ENCODE peak calls at places on chromosome 20, in seven cellular contexts. T is prostate gland; R is GM06990; D is breast epithelium; C is Panc1; W is left lung; L is CD4-positive, CD25-positive, alpha-beta regulatory T cell. P is an unnamed sample. For H3K36me3, the result is how much of the 10 kb centered on the place peaks cover.

GRCh38 chr20:16123623-16124022 is 449.6 kb downstream of the KIF16B start:
- DNase-seq in T (no peak), R (no peak), D (no peak), C (no peak), W (no peak), L (no peak), P (no peak)

GRCh38 chr20:43102394-43102793 is 87.3 kb downstream of the PTPRT start:
- DNase-seq in T (no peak), R (no peak), D (no peak), C (no peak), W (no peak), L (no peak), P (no peak)

GRCh38 chr20:57470212-57470522 is 54.8 kb downstream of the CTCFL start:
- DNase-seq in T (no peak), R (no peak), D (no peak), C (no peak), W (no peak), L (no peak), P (no peak)

GRCh38 chr20:11375966-11376365 is 541.7 kb upstream of the BTBD3 start:
- DNase-seq in T (no peak), R (no peak), D (no peak), C (no peak), W (no peak), L (no peak), P (no peak)

GRCh38 chr20:42063176-42063575 is 445.0 kb upstream of the CHD6 start:
- DNase-seq in T (no peak), R (no peak), D (no peak), C (no peak), W (no peak), L (no peak), P (no peak)

GRCh38 chr20:37311710-37312355 is 22.4 kb downstream of the MANBAL start:
- DNase-seq in T (no peak), R (no peak), D (no peak), C (no peak), W (peak), L (no peak), P (no peak)

GRCh38 chr20:58716476-58717277 is 24.1 kb downstream of the NPEPL1 start:
- DNase-seq in T (peak), R (no peak), D (no peak), C (no peak), W (peak), L (no peak), P (no peak)

GRCh38 chr20:8385247-8385646 is 253.2 kb downstream of the PLCB1 start:
- DNase-seq in T (no peak), R (no peak), D (no peak), C (no peak), W (no peak), L (no peak), P (no peak)

GRCh38 chr20:52675414-52675813 is 296.7 kb upstream of the TSHZ2 start:
- DNase-seq in T (no peak), R (no peak), D (no peak), C (no peak), W (no peak), L (no peak), P (no peak)

GRCh38 chr20:58987790-58988564 is 6.9 kb downstream of the NELFCD start:
- DNase-seq in T (no peak), R (no peak), D (peak), C (no peak), W (no peak), L (no peak), P (no peak)

GRCh38 chr20:49399329-49399728 is 83.1 kb downstream of the KCNB1 start:
- DNase-seq in T (no peak), R (no peak), D (no peak), C (no peak), W (no peak), L (no peak), P (no peak)

GRCh38 chr20:5127859-5128409 is 1.1 kb downstream of the CDS2 start:
- DNase-seq in T (no peak), R (no peak), D (no peak), C (no peak), W (no peak), L (no peak), P (no peak)

GRCh38 chr20:48682529-48683385 is 145.0 kb downstream of the PREX1 start:
- DNase-seq in T (peak), R (no peak), D (peak), C (no peak), W (peak), L (no peak), P (peak)

GRCh38 chr20:49636447-49636846 is 68.5 kb upstream of the PTGIS start:
- DNase-seq in T (no peak), R (no peak), D (peak), C (no peak), W (peak), L (no peak), P (peak)

GRCh38 chr20:47252879-47253307 is 103.6 kb downstream of the ZMYND8 start:
- DNase-seq in T (peak), R (no peak), D (no peak), C (no peak), W (no peak), L (no peak), P (no peak)

GRCh38 chr20:10644458-10645204 is 29.2 kb downstream of the JAG1 start:
- DNase-seq in T (no peak), R (no peak), D (no peak), C (no peak), W (no peak), L (no peak), P (no peak)

GRCh38 chr20:22472386-22472785 is 112.0 kb downstream of the FOXA2 start:
- DNase-seq in T (no peak), R (no peak), D (no peak), C (no peak), W (no peak), L (no peak), P (no peak)

GRCh38 chr20:10466325-10466724 is 31.2 kb downstream of the SLX4IP start:
- DNase-seq in T (no peak), R (no peak), D (no peak), C (no peak), W (no peak), L (no peak), P (no peak)

GRCh38 chr20:45924391-45925261 is 9.9 kb upstream of the PCIF1 start:
- DNase-seq in T (no peak), R (no peak), D (no peak), C (no peak), W (no peak), L (no peak), P (no peak)

GRCh38 chr20:19633985-19634384 is 124.1 kb upstream of the RIN2 start:
- DNase-seq in T (no peak), R (no peak), D (no peak), C (no peak), W (no peak), L (no peak), P (no peak)

GRCh38 chr20:47380481-47380880 is 24.0 kb upstream of the ZMYND8 start:
- DNase-seq in T (no peak), R (no peak), D (no peak), C (no peak), W (no peak), L (no peak), P (no peak)

GRCh38 chr20:53582574-53583351 is 10.9 kb downstream of the ZNF217 start:
- DNase-seq in T (no peak), R (no peak), D (no peak), C (no peak), W (no peak), L (peak), P (no peak)

GRCh38 chr20:57801046-57801445 is 91.2 kb upstream of the PMEPA1 start:
- DNase-seq in T (no peak), R (no peak), D (no peak), C (no peak), W (no peak), L (no peak), P (no peak)

GRCh38 chr20:57576942-57577550 is 16.1 kb downstream of the PCK1 start:
- DNase-seq in T (no peak), R (no peak), D (no peak), C (no peak), W (no peak), L (no peak), P (no peak)

GRCh38 chr20:23136893-23137745 is 51.0 kb upstream of the CD93 start:
- DNase-seq in T (no peak), R (no peak), D (no peak), C (no peak), W (peak), L (no peak), P (peak)

GRCh38 chr20:61254881-61255589 is 3.0 kb downstream of the CDH4 start:
- DNase-seq in T (no peak), R (no peak), D (no peak), C (no peak), W (no peak), L (no peak), P (no peak)

GRCh38 chr20:58010186-58010585 is 218.3 kb downstream of the ANKRD60 start:
- DNase-seq in T (no peak), R (no peak), D (no peak), C (no peak), W (no peak), L (no peak), P (no peak)

GRCh38 chr20:10761232-10761631 is 87.4 kb upstream of the JAG1 start:
- DNase-seq in T (no peak), R (no peak), D (no peak), C (no peak), W (no peak), L (no peak), P (no peak)

GRCh38 chr20:56829788-56830385 is 200.8 kb downstream of the TFAP2C start:
- DNase-seq in T (no peak), R (no peak), D (no peak), C (no peak), W (no peak), L (no peak), P (no peak)

GRCh38 chr20:16758459-16759160 is 10.5 kb downstream of the OTOR start:
- DNase-seq in T (no peak), R (no peak), D (no peak), C (no peak), W (no peak), L (no peak), P (no peak)

GRCh38 chr20:20780127-20780822 is 67.8 kb upstream of the RALGAPA2 start:
- DNase-seq in T (peak), R (peak), D (peak), C (no peak), W (peak), L (no peak), P (peak)

GRCh38 chr20:848218-848617 is 14.7 kb downstream of the FAM110A start:
- DNase-seq in T (no peak), R (no peak), D (no peak), C (no peak), W (no peak), L (no peak), P (no peak)

GRCh38 chr20:90651-91050 is 3.2 kb downstream of the DEFB125 start:
- DNase-seq in T (no peak), R (no peak), D (no peak), C (peak), W (no peak), L (no peak), P (no peak)

GRCh38 chr20:59149678-59150504 is 13.7 kb upstream of the ZNF831 start:
- DNase-seq in T (no peak), R (no peak), D (peak), C (no peak), W (no peak), L (peak), P (no peak)

GRCh38 chr20:52137850-52138249 is 53.7 kb downstream of the ZFP64 start:
- DNase-seq in T (no peak), R (no peak), D (no peak), C (no peak), W (no peak), L (no peak), P (no peak)

GRCh38 chr20:53403029-53403428 is 190.6 kb downstream of the ZNF217 start:
- DNase-seq in T (no peak), R (no peak), D (no peak), C (no peak), W (no peak), L (no peak), P (no peak)

GRCh38 chr20:58308680-58309527 is 611 bp upstream of the RAB22A start:
- DNase-seq in T (peak), R (peak), D (peak), C (no peak), W (peak), L (peak), P (peak)

GRCh38 chr20:48773837-48774418 is 53.9 kb downstream of the PREX1 start:
- DNase-seq in T (no peak), R (no peak), D (no peak), C (no peak), W (peak), L (no peak), P (peak)

GRCh38 chr20:39029324-39029820 is 67.2 kb downstream of the DHX35 start:
- DNase-seq in T (no peak), R (no peak), D (no peak), C (no peak), W (no peak), L (no peak), P (no peak)
- H3K36me3 ChIP-seq in T (under half), R (under half), D (under half), C (under half), W (under half), L (under half), P (half or more)

GRCh38 chr20:24966317-24967012 is 17.4 kb downstream of the CST7 start:
- DNase-seq in T (no peak), R (no peak), D (no peak), C (no peak), W (no peak), L (no peak), P (peak)
- H3K36me3 ChIP-seq in T (under half), R (under half), D (under half), C (under half), W (under half), L (half or more), P (half or more)

GRCh38 chr20:34750484-34750883 is 46.3 kb downstream of the TP53INP2 start:
- DNase-seq in T (no peak), R (no peak), D (no peak), C (no peak), W (no peak), L (no peak), P (no peak)
- H3K36me3 ChIP-seq in T (under half), R (under half), D (under half), C (under half), W (under half), L (half or more), P (half or more)

DNA sequence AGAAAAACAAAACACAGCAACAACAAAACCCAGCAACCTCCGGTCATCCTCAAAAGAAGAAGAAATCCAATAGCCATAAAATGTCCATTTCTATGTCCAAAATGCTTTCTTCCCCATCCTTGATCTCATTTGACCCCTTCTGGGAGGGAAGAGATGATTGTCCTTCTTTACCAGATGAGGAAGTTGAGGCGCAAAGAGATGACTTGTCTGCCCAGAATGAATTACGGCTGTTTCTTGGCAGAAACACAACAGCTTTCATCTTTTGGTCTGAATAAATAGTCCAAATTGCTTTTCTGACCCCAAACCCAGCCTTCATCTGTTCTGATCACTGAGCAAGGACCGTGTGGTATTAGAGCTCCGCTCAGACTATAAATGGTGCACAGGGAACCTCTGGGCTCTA is 42.0 kb upstream of the TGM6 start:
- DNase-seq in T (no peak), R (no peak), D (no peak), C (no peak), W (no peak), L (no peak), P (no peak)
- H3K36me3 ChIP-seq in T (under half), R (under half), D (under half), C (under half), W (under half), L (under half), P (under half)

GRCh38 chr20:35003211-35004031 is 47.8 kb downstream of the MYH7B start:
- DNase-seq in T (no peak), R (no peak), D (no peak), C (no peak), W (peak), L (no peak), P (peak)
- H3K36me3 ChIP-seq in T (half or more), R (half or more), D (under half), C (under half), W (under half), L (half or more), P (half or more)

DNA sequence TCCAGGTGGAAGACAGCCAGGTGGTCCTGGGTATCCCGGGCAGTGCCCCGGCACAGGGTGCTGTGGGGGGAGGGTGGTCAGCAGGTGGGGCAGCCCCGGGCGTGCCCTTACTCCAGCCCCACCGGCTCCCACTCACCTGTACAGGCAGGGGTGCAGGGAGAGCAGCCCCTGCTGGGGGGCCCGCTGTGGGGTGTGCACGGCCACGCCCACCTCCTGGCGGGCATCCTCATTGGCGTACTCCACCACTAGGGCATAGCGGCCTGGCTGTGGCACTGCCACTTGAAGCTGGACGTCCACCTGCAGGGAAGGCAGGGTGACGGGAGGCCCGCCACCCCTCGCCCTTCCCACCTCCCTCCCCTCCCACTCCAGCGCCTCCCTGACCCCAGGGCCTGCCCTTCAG is 29.6 kb downstream of the ADRM1 start:
- DNase-seq in T (no peak), R (no peak), D (no peak), C (no peak), W (no peak), L (no peak), P (no peak)
- H3K36me3 ChIP-seq in T (under half), R (under half), D (under half), C (under half), W (under half), L (under half), P (half or more)

DNA sequence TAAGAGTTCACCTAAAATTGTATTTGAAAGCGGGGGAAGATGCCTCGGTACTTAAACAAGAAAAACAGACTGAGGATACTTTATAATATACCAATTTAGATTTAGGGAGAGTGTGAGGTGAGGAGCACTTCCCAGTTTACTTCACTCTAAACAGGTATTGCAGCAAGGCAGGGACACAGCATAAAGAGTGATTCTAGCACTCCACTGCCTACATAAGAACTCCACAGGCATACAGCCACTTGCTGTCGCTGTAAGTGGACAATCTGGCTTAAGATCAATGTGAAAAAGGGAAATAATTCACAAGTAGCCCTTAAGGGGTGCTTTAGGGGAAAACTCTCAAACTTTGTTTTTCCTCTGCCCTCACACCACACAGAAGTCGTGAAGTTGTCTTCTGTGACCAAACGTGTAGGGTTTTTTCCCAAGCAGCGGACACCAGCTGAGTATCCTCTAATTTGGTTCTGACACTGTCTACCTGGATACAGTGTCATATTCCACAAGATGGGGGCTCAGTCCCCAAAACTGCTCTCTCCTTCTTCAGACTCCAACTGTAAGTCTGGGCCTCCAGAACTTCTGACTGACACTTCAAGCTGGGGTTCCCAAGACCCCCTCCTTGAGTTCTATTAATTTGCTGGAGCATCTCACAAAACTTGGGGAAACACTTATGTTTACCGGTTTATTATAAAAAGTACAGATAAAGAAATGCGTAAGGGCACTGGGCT is 9.3 kb downstream of the ADNP start:
- DNase-seq in T (no peak), R (no peak), D (no peak), C (no peak), W (no peak), L (no peak), P (no peak)
- H3K36me3 ChIP-seq in T (under half), R (under half), D (under half), C (under half), W (under half), L (under half), P (under half)

DNA sequence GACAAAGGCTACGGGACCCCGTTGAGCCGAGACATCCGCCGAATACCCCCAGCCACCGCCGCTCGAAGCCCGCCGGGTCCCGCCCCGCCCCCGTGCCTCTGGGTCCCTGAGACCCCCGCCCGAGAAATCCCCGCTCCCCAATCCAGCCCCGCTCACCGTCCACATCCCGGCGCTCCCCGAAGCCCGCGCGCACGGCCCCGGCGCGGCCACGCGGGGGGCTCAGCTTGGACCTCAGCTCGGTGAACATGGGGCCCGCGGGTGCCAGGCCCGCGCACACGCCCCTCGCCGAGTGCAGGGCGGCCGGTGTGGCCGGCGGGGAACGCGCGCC is 257 bp downstream of the SAMD10 start:
- DNase-seq in T (no peak), R (no peak), D (no peak), C (no peak), W (no peak), L (no peak), P (no peak)
- H3K36me3 ChIP-seq in T (under half), R (under half), D (under half), C (under half), W (under half), L (under half), P (under half)

GRCh38 chr20:32449057-32449889 is 91.1 kb downstream of the ASXL1 start:
- DNase-seq in T (no peak), R (no peak), D (no peak), C (no peak), W (peak), L (no peak), P (no peak)
- H3K36me3 ChIP-seq in T (under half), R (under half), D (under half), C (under half), W (under half), L (half or more), P (half or more)

DNA sequence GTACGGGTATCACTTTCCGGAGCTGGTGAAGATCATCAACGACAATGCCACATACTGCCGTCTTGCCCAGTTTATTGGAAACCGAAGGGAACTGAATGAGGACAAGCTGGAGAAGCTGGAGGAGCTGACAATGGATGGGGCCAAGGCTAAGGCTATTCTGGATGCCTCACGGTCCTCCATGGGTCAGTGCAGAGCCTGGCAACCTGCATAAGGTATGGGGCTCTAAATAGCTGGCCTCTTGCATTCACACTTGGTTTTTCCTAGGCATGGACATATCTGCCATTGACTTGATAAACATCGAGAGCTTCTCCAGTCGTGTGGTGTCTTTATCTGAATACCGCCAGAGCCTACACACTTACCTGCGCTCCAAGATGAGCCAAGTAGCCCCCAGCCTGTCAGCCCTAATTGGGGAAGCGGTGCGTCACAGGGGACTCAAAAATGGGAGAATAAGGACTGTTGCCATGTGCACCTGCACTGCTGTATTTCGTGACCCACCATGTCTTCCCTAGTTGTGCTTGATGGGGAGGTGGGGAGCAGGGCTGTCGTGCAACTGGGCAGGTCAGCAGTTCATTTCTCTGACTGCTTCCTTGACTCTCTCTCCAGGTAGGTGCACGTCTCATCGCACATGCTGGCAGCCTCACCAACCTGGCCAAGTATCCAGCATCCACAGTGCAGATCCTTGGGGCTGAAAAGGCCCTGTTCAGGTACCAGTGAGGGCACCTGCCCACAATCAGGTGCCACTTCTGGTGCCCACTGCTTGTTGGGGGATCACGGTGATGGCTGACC is 3.1 kb downstream of the NOP56 start:
- DNase-seq in T (no peak), R (no peak), D (no peak), C (no peak), W (no peak), L (no peak), P (no peak)
- H3K36me3 ChIP-seq in T (under half), R (under half), D (under half), C (under half), W (under half), L (half or more), P (half or more)

P was measured in lower lobe of right lung.